ENCODE peak calls at places on chromosomes 3 and 15, in six cellular contexts. D is psoas muscle, A is ACHN, U is posterior cingulate gyrus, N is NCI-H2029, Y is GM03348. F is an unnamed sample.

GRCh38 chr15:62711691-62712454 is 330.7 kb upstream of the TPM1 start:
- DNase-seq in D (no peak), U (no peak), N (no peak), A (no peak), Y (no peak), F (no peak)

GRCh38 chr15:94206463-94207167 is 24.7 kb upstream of the MCTP2 start:
- DNase-seq in D (no peak), Y (peak), A (no peak), N (no peak), U (no peak), F (no peak)

GRCh38 chr15:82808634-82809041 is 790 bp upstream of the WHAMM start:
- DNase-seq in U (no peak), D (no peak), N (no peak), Y (no peak), A (peak), F (peak)

GRCh38 chr3:168024537-168024941 is 71.2 kb downstream of the GOLIM4 start:
- DNase-seq in N (peak), D (no peak), A (no peak), Y (peak), U (no peak), F (no peak)

GRCh38 chr15:33311312-33311971 is 675 bp downstream of the RYR3 start:
- DNase-seq in D (peak), U (peak), Y (no peak), A (peak), N (no peak), F (no peak)

GRCh38 chr3:71369733-71370391 is 213.7 kb downstream of the FOXP1 start:
- DNase-seq in Y (peak), U (no peak), N (no peak), D (no peak), A (no peak), F (no peak)

GRCh38 chr15:33309602-33310276 is 1.0 kb upstream of the RYR3 start:
- DNase-seq in Y (no peak), D (peak), U (peak), A (peak), N (no peak), F (peak)

GRCh38 chr15:96073908-96074307 is 256.6 kb upstream of the NR2F2 start:
- DNase-seq in U (no peak), A (no peak), N (no peak), D (no peak), Y (no peak), F (no peak)

GRCh38 chr3:158105124-158105709 is 1.0 kb downstream of the SHOX2 start:
- DNase-seq in D (no peak), N (no peak), A (peak), U (no peak), Y (peak), F (no peak)

GRCh38 chr3:48990636-48991421 is 788 bp downstream of the P4HTM start:
- DNase-seq in U (peak), Y (peak), N (peak), D (no peak), A (peak), F (peak)

GRCh38 chr15:42094512-42094963 is at the start of gene PLA2G4D:
- DNase-seq in Y (no peak), N (peak), A (no peak), D (no peak), U (no peak), F (no peak)

GRCh38 chr3:188797045-188797444 is 374.7 kb upstream of the TPRG1 start:
- DNase-seq in Y (no peak), U (no peak), D (no peak), N (no peak), A (no peak), F (no peak)

GRCh38 chr3:69646287-69647067 is 92.8 kb upstream of the MITF start:
- DNase-seq in Y (no peak), U (no peak), A (no peak), N (no peak), D (no peak), F (no peak)

GRCh38 chr3:151011427-151011826 is 38.9 kb upstream of the CLRN1 start:
- DNase-seq in Y (peak), D (no peak), N (no peak), U (no peak), A (no peak), F (no peak)

GRCh38 chr3:38519651-38520050 is 23.5 kb downstream of the EXOG start:
- DNase-seq in U (no peak), A (no peak), D (no peak), Y (no peak), N (no peak), F (no peak)

GRCh38 chr3:9153763-9154601 is 95.5 kb downstream of the SRGAP3 start:
- DNase-seq in A (no peak), Y (peak), U (peak), D (peak), N (no peak), F (no peak)

GRCh38 chr3:29385056-29385455 is 104.2 kb downstream of the RBMS3 start:
- DNase-seq in U (no peak), A (no peak), N (peak), D (no peak), Y (peak), F (no peak)

GRCh38 chr15:77869021-77869895 is 208.3 kb downstream of the TBC1D2B start:
- DNase-seq in A (peak), N (no peak), Y (no peak), U (no peak), D (no peak), F (no peak)

GRCh38 chr15:39051931-39052705 is 487.5 kb upstream of the RASGRP1 start:
- DNase-seq in U (no peak), A (no peak), N (no peak), D (no peak), Y (no peak), F (no peak)

GRCh38 chr3:72085036-72085435 is 300.1 kb upstream of the PROK2 start:
- DNase-seq in N (peak), U (no peak), A (no peak), D (no peak), Y (no peak), F (no peak)

F was measured in mucosa of descending colon.